ENCODE peak calls at places on chromosomes 12 and 14, in five cellular contexts. T, K, I, W and R are unnamed samples. For H3K27me3, the result is how much of the 10 kb centered on the place peaks cover.

GRCh38 chr14:96253140-96253539 is 2.9 kb upstream of the BDKRB1 start:
- DNase-seq in W (no peak), T (no peak), K (no peak), I (peak), R (peak)

GRCh38 chr14:55772521-55772920 is 192.5 kb downstream of the KTN1 start:
- DNase-seq in K (no peak), T (no peak), W (no peak), I (no peak), R (no peak)

GRCh38 chr14:102540310-102541028 is 30.9 kb upstream of the ANKRD9 start:
- DNase-seq in I (peak), T (no peak), K (no peak), W (no peak), R (no peak)

GRCh38 chr12:76237086-76237701 is 111.0 kb downstream of the BBS10 start:
- DNase-seq in W (no peak), T (no peak), I (no peak), K (no peak), R (no peak)

GRCh38 chr14:87896393-87897380 is 96.3 kb downstream of the GALC start:
- DNase-seq in K (peak), T (no peak), W (no peak), I (peak), R (no peak)

GRCh38 chr14:94098359-94098758 is 12.2 kb upstream of the IFI27 start:
- DNase-seq in T (no peak), I (no peak), W (no peak), K (no peak), R (no peak)

GRCh38 chr14:59727073-59727661 is 143.4 kb downstream of the RTN1 start:
- DNase-seq in W (no peak), T (no peak), K (no peak), I (no peak), R (no peak)

GRCh38 chr14:99133563-99134332 is 138.2 kb downstream of the BCL11B start:
- DNase-seq in K (no peak), T (peak), W (no peak), I (no peak), R (no peak)

GRCh38 chr14:75978249-75978731 is 3.5 kb downstream of the TGFB3 start:
- DNase-seq in T (no peak), I (no peak), W (no peak), K (no peak), R (no peak)

GRCh38 chr14:51328942-51329350 is 88.9 kb downstream of the TMX1 start:
- DNase-seq in K (no peak), T (no peak), W (no peak), I (peak), R (no peak)

GRCh38 chr12:1592444-1593231 is 1.7 kb downstream of the FBXL14 start:
- DNase-seq in T (no peak), W (peak), I (peak), K (no peak), R (peak)

GRCh38 chr12:78970041-78970440 is 105.5 kb downstream of the SYT1 start:
- DNase-seq in T (no peak), I (peak), K (no peak), W (no peak), R (no peak)

GRCh38 chr12:2654311-2654710 is 140.5 kb upstream of the FKBP4 start:
- DNase-seq in T (no peak), K (no peak), I (no peak), W (no peak), R (no peak)

GRCh38 chr14:95313707-95314106 is 6.0 kb downstream of the CLMN start:
- DNase-seq in T (peak), I (peak), K (no peak), W (no peak), R (peak)

GRCh38 chr12:6552140-6552551 is 3.7 kb downstream of the IFFO1 start:
- DNase-seq in W (no peak), T (no peak), I (peak), K (no peak), R (peak)

GRCh38 chr12:6553051-6553868 is 2.6 kb downstream of the IFFO1 start:
- DNase-seq in T (no peak), K (no peak), I (peak), W (no peak), R (peak)

GRCh38 chr12:6551063-6551461 is 4.8 kb downstream of the IFFO1 start:
- DNase-seq in K (no peak), I (peak), W (no peak), T (no peak), R (no peak)

GRCh38 chr12:6550294-6551062 is 5.4 kb downstream of the IFFO1 start:
- DNase-seq in I (no peak), K (no peak), T (no peak), W (no peak), R (no peak)

GRCh38 chr12:6551496-6552139 is 4.2 kb downstream of the IFFO1 start:
- DNase-seq in I (peak), K (no peak), T (no peak), W (no peak), R (peak)
- H3K4me3 ChIP-seq in I (peak), K (no peak), T (no peak), W (no peak), R (peak)

DNA sequence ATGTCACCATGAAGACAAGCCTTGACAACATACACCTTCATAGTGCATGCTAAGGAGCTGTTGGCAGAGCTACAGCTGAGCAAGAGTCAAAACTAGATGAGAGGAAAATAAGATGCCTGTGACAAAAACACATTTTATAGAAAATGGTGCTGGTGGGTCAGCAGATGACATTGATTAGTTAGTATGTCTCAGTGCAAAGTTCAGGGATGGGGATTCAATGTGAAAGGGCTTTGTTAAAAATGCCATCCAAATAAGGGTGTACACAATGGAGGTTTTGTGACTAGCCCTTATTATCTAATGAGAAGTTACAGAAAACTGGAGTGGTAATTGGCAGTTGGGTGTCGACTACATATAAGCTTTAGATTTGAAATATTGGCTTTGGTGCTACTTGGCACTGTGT is 169.0 kb downstream of the MON2 start:
- DNase-seq in I (no peak), W (no peak), K (no peak), T (no peak), R (no peak)
- H3K27me3 ChIP-seq in I (under half), W (under half), K (under half), T (under half), R (under half)

DNA sequence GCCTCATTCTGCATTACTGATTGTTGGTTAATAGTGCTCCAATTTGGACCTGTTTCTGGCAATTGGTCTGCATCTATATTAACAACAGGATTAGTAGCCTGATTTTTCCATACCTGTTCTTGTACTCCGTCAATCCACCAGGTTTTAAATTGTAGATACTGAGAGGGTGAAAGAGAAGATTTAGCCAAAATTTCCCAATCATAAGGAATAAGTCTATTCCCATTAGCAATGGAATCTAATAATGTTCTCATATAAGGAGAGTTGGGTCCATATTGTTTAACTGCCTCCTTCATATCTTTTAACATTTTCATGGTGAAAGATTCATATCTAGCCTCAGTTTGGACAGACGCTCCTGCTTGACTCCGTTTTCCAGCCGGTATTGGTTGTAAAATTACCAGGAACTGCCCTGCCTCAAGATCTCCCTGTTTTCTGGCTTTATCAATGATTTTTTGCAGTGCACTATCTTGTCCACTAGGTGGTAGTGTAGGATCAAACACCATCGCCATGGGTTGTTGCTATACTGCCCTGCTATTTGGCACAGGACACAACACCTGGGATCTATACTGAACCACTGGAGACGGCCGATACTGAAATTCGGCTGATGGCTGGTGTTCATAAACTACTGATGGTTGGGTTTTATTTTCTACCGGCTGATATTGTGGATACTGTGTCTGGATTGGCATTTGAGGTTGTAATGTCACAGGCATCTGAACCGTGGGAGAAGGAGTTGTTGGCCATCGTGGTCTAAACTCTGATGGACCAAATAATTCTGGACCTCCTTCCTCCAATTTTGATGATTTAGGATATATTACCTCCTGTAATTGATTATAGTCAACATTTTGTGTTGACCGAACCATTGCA is 25.2 kb downstream of the DHRS4L2 start:
- DNase-seq in T (peak), W (no peak), K (peak), I (peak), R (peak)
- H3K4me3 ChIP-seq in T (no peak), W (no peak), K (no peak), I (no peak), R (no peak)

DNA sequence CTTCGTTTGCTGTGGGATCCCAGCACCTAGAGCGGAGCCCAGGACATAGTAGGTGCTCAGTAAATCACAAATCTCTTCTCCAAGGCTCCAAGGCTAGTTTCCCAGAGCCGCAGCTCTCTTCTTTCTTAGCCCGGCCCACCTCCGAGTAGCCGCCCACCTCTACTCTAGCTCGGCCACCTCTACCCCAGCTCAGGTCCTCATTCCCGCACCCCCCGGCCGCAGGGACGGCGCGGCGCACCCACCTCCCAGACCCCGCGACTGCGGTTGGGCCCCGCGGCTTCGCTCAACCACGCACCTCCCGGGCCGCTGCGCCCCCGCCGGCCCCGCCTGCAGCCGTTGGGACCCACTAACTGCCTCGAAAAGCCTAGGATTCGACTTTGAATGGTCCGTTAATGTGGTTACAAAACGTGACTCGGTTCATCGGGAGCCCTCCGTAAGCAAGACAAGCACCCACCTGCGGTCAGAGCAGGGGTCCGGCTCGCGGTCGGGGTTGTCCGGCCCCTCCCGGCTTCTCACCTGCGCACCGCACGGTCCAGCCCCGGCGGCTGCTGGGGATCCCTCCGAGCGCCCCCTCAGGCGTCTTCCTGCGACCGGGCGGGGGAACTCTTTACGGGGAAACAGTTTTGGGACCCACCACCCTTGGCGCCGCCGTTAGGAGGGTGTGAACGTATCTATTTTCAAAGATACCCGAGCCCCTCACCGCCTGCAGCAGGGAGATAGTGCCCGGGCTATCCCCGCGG is at the start of gene SLC2A14:
- DNase-seq in W (no peak), I (peak), K (no peak), T (no peak), R (no peak)
- H3K27me3 ChIP-seq in W (under half), I (under half), K (under half), T (under half), R (under half)